ENCODE peak calls at places on chromosome 15, in ten cellular contexts. U is PC-9; V is activated T-cell treated with anti-CD3 and anti-CD28 coated beads, Interleukin-2, amount 50 U/mL, for 72 hours; S is fibroblast of the conjunctiva; B is Caki2; J is GM12891; K is NAMALWA; P is IMR-90; R is NCI-H1436; L is T-cell. Z is an unnamed sample.

GRCh38 chr15:36406366-36406765 is 173.1 kb upstream of the CDIN1 start:
- DNase-seq in U (no peak), V (no peak), S (no peak), B (no peak), J (no peak), K (no peak), P (no peak), R (no peak), L (no peak), Z (no peak)

GRCh38 chr15:66564136-66565041 is 1.4 kb downstream of the LCTL start:
- DNase-seq in U (no peak), V (no peak), S (no peak), B (no peak), J (no peak), K (no peak), P (no peak), R (no peak), L (no peak), Z (no peak)

GRCh38 chr15:88918738-88919137 is 5.6 kb upstream of the MFGE8 start:
- DNase-seq in U (peak; percentile 87), V (peak; percentile 73), S (peak; percentile 89), B (peak; percentile 98), J (no peak), K (no peak), P (peak; percentile 99), R (peak; percentile 17), L (no peak), Z (no peak)

GRCh38 chr15:52737720-52738119 is 52.4 kb downstream of the ONECUT1 start:
- DNase-seq in U (no peak), V (no peak), S (no peak), B (no peak), J (no peak), K (no peak), P (no peak), R (no peak), L (no peak), Z (no peak)

GRCh38 chr15:90190606-90191343 is 10.4 kb upstream of the SEMA4B start:
- DNase-seq in U (no peak), V (no peak), S (no peak), B (no peak), J (no peak), K (peak; percentile 88), P (no peak), R (no peak), L (no peak), Z (no peak)

GRCh38 chr15:81809543-81809942 is 236.3 kb downstream of the MEX3B start:
- DNase-seq in U (no peak), V (peak; percentile 6), S (peak; percentile 8), B (peak; percentile 19), J (no peak), K (peak; percentile 77), P (peak; percentile 8), R (peak; percentile 28), L (no peak), Z (no peak)

GRCh38 chr15:85551221-85551832 is 170.9 kb downstream of the AKAP13 start:
- DNase-seq in U (no peak), V (no peak), S (peak; percentile 45), B (no peak), J (no peak), K (no peak), P (peak; percentile 17), R (no peak), L (no peak), Z (no peak)

GRCh38 chr15:96268421-96269204 is 61.9 kb upstream of the NR2F2 start:
- DNase-seq in U (peak; percentile 89), V (no peak), S (no peak), B (peak; percentile 68), J (no peak), K (no peak), P (peak; percentile 66), R (no peak), L (no peak), Z (no peak)

GRCh38 chr15:61057830-61058529 is 171.1 kb downstream of the RORA start:
- DNase-seq in U (no peak), V (no peak), S (no peak), B (no peak), J (no peak), K (no peak), P (peak; percentile 15), R (no peak), L (no peak), Z (no peak)

GRCh38 chr15:75153084-75153483 is 48.6 kb upstream of the C15orf39 start:
- DNase-seq in U (peak; percentile 44), V (no peak), S (peak; percentile 28), B (no peak), J (peak; percentile 49), K (peak; percentile 71), P (peak; percentile 36), R (no peak), L (no peak), Z (no peak)

GRCh38 chr15:64623347-64624024 is 151.9 kb downstream of the RBPMS2 start:
- DNase-seq in U (no peak), V (peak; percentile 45), S (no peak), B (no peak), J (no peak), K (no peak), P (peak; percentile 24), R (no peak), L (no peak), Z (no peak)

Z was measured in T follicular helper cell.